ENCODE peak calls at places on chromosomes 2 and 18, in four cellular contexts. D is A549, B is K562, C is GM12878. P is an unnamed sample. For H3K4me1, the result is how much of the 10 kb centered on the place peaks cover.

GRCh38 chr2:144553379-144553778 is 33.5 kb upstream of the ZEB2 start:
- DNase-seq in D (peak), B (no peak), C (no peak), P (no peak)

GRCh38 chr2:239152239-239152915 is 248.4 kb downstream of the HDAC4 start:
- DNase-seq in D (no peak), B (no peak), C (no peak), P (no peak)

GRCh38 chr2:100011272-100011711 is 131.1 kb downstream of the AFF3 start:
- DNase-seq in D (no peak), B (no peak), C (no peak), P (no peak)

GRCh38 chr2:10889741-10890215 is 22.0 kb upstream of the KCNF1 start:
- DNase-seq in D (no peak), B (no peak), C (no peak), P (peak)

GRCh38 chr2:227818569-227819397 is 5.1 kb downstream of the CCL20 start:
- DNase-seq in D (peak), B (no peak), C (no peak), P (no peak)

GRCh38 chr2:103823847-103824246 is 1030.1 kb upstream of the POU3F3 start:
- DNase-seq in D (no peak), B (no peak), C (no peak), P (no peak)

GRCh38 chr2:20185176-20186022 is 39.5 kb downstream of the SDC1 start:
- DNase-seq in D (peak), B (no peak), C (no peak), P (no peak)

GRCh38 chr2:179193759-179194394 is 70.8 kb downstream of the SESTD1 start:
- DNase-seq in D (no peak), B (no peak), C (no peak), P (no peak)

GRCh38 chr2:233061591-233062446 is 1.7 kb downstream of the INPP5D start:
- DNase-seq in D (no peak), B (peak), C (no peak), P (peak)

GRCh38 chr2:222851956-222852617 is 8.7 kb upstream of the ACSL3 start:
- DNase-seq in D (no peak), B (no peak), C (no peak), P (no peak)

GRCh38 chr2:224847961-224848850 is 132.0 kb upstream of the CCDC195 start:
- DNase-seq in D (peak), B (no peak), C (no peak), P (peak)

GRCh38 chr2:128311755-128312341 is 6.8 kb downstream of the HS6ST1 start:
- DNase-seq in D (no peak), B (no peak), C (no peak), P (peak)

GRCh38 chr2:71563872-71564271 is 110.5 kb downstream of the DYSF start:
- DNase-seq in D (no peak), B (no peak), C (no peak), P (no peak)

GRCh38 chr18:34858188-34858587 is 148.1 kb downstream of the DTNA start:
- DNase-seq in D (no peak), B (no peak), C (no peak), P (no peak)

GRCh38 chr2:138244400-138245001 is 257.1 kb upstream of the SPOPL start:
- DNase-seq in D (peak), B (no peak), C (no peak), P (no peak)

GRCh38 chr2:172215172-172215935 is 112.7 kb upstream of the DLX2 start:
- DNase-seq in D (no peak), B (no peak), C (no peak), P (no peak)

GRCh38 chr2:207300817-207301216 is 135.1 kb upstream of the KLF7 start:
- DNase-seq in D (no peak), B (no peak), C (no peak), P (no peak)

GRCh38 chr2:130389783-130390182 is 33.9 kb downstream of the PTPN18 start:
- DNase-seq in D (no peak), B (no peak), C (no peak), P (no peak)

GRCh38 chr2:130391872-130392670 is 36.2 kb downstream of the PTPN18 start:
- DNase-seq in D (no peak), B (no peak), C (no peak), P (peak)

GRCh38 chr2:130390460-130391057 is 34.7 kb downstream of the PTPN18 start:
- DNase-seq in D (no peak), B (no peak), C (no peak), P (no peak)

GRCh38 chr2:130389363-130389762 is 33.5 kb downstream of the PTPN18 start:
- DNase-seq in D (no peak), B (no peak), C (no peak), P (no peak)

DNA sequence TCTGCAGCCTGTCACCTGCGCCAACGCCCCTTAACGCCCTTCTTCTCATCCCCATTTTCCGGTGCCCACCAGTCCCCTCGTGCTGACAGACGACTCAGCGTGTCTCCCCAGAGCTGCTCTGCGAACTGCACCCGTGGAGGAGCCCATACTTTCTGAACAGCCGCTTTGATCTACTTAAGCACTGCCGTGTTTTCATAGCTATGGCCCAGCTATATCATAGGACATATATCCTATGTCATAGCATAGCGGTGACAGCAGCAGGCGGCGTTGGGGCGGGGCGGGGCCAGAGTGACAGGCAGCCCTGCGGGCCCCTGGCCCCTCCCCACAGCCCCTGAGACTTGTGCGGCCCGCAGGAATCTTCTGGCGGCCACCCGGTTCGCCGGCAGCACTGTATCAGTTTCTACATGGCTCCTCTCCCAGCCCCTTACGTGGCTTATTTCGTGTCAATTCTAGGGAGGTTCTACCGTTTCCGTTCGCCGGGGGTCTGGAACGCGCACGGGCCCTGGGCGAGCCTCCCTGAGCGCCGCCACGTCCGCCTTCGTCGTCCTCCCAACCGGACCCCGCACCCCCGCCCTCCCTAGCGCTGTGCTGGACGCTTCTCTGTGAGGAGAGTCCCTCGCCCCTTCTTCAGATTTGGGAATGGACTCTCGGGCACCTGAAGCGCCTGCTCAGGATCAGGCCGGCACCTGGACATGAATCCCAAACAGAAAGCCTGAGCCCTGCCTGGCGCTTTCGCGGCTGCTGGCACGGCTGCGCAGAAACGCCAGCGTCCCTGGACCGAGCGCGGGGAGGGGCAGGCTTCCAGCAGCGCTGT is 35.4 kb downstream of the PTPN18 start:
- DNase-seq in D (peak), B (peak), C (no peak), P (peak)
- TF ChIP-seq REST in D (no peak), B (no peak), C (no peak), P (peak)

GRCh38 chr2:180663016-180663471 is 317.4 kb upstream of the UBE2E3 start:
- DNase-seq in D (no peak), B (no peak), C (no peak), P (no peak)
- TF ChIP-seq RCOR1 in D (no peak), B (no peak), C (no peak), P (no peak)

GRCh38 chr2:65375723-65376122 is 56.7 kb downstream of the SPRED2 start:
- DNase-seq in D (no peak), B (no peak), C (no peak), P (no peak)
- H3K4me1 ChIP-seq in D (half or more), B (half or more), C (under half), P (under half)

GRCh38 chr2:64899081-64899865 is 89.9 kb upstream of the SLC1A4 start:
- DNase-seq in D (no peak), B (no peak), C (no peak), P (no peak)

GRCh38 chr2:64906853-64907536 is 82.2 kb upstream of the SLC1A4 start:
- DNase-seq in D (no peak), B (no peak), C (no peak), P (no peak)

GRCh38 chr2:64905338-64906024 is 83.7 kb upstream of the SLC1A4 start:
- DNase-seq in D (no peak), B (no peak), C (no peak), P (no peak)

GRCh38 chr2:64908406-64908805 is 80.8 kb upstream of the SLC1A4 start:
- DNase-seq in D (no peak), B (no peak), C (no peak), P (no peak)

GRCh38 chr2:64904405-64905329 is 84.5 kb upstream of the SLC1A4 start:
- DNase-seq in D (no peak), B (no peak), C (no peak), P (no peak)
- TF ChIP-seq REST in D (no peak), B (no peak), C (no peak), P (no peak)

GRCh38 chr2:184504252-184504651 is 94.1 kb upstream of the ZNF804A start:
- DNase-seq in D (no peak), B (no peak), C (no peak), P (no peak)
- TF ChIP-seq RCOR1 in D (no peak), B (no peak), C (no peak), P (no peak)

GRCh38 chr2:215535726-215536125 is 99.9 kb upstream of the FN1 start:
- DNase-seq in D (no peak), B (no peak), C (no peak), P (no peak)
- H3K4me1 ChIP-seq in D (under half), B (under half), C (under half), P (under half)

GRCh38 chr2:85447222-85447585 is 28.7 kb downstream of the SH2D6 start:
- DNase-seq in D (no peak), B (no peak), C (no peak), P (no peak)

GRCh38 chr2:85448840-85449588 is 30.5 kb downstream of the SH2D6 start:
- DNase-seq in D (no peak), B (no peak), C (no peak), P (no peak)

GRCh38 chr2:85446296-85447221 is 28.0 kb downstream of the SH2D6 start:
- DNase-seq in D (no peak), B (no peak), C (no peak), P (no peak)

GRCh38 chr2:85444629-85445028 is 26.1 kb downstream of the SH2D6 start:
- DNase-seq in D (no peak), B (no peak), C (no peak), P (no peak)

GRCh38 chr2:85445316-85446295 is 27.1 kb downstream of the SH2D6 start:
- DNase-seq in D (peak), B (no peak), C (no peak), P (peak)
- TF ChIP-seq REST in D (no peak), B (no peak), C (no peak), P (no peak)

P was measured in SK-N-SH.